ENCODE peak calls at places on chromosome 9, in six cellular contexts. Y, F, S, A, Z and D are unnamed samples.

GRCh38 chr9:113468716-113469448 is 5.4 kb downstream of the RGS3 start:
- ATAC-seq in S (no peak), Y (no peak), F (no peak), Z (no peak), A (no peak), D (no peak)

GRCh38 chr9:85617271-85617670 is 124.5 kb downstream of the AGTPBP1 start:
- ATAC-seq in A (no peak), Z (no peak), S (no peak), F (no peak), Y (no peak), D (no peak)

GRCh38 chr9:76349865-76350264 is 44.4 kb downstream of the RFK start:
- ATAC-seq in F (no peak), S (no peak), Y (no peak), A (no peak), Z (no peak), D (no peak)

GRCh38 chr9:38656896-38657295 is 36.5 kb upstream of the ANKRD18A start:
- ATAC-seq in A (no peak), F (no peak), S (no peak), Y (no peak), Z (no peak), D (no peak)

GRCh38 chr9:113695901-113696300 is 180.2 kb upstream of the ZNF618 start:
- ATAC-seq in Y (no peak), S (no peak), F (no peak), Z (no peak), A (no peak), D (no peak)

GRCh38 chr9:115084709-115085108 is 33.2 kb downstream of the TNC start:
- ATAC-seq in F (no peak), S (no peak), A (no peak), Z (no peak), Y (no peak), D (no peak)

GRCh38 chr9:87099383-87099782 is 152.1 kb upstream of the GAS1 start:
- ATAC-seq in F (no peak), Z (no peak), A (no peak), Y (no peak), S (no peak), D (peak; percentile 71)

GRCh38 chr9:79616971-79617370 is 45.2 kb downstream of the TLE4 start:
- ATAC-seq in S (no peak), A (no peak), F (no peak), Z (no peak), Y (no peak), D (no peak)

GRCh38 chr9:131841765-131842318 is 102.0 kb upstream of the RAPGEF1 start:
- ATAC-seq in S (no peak), F (no peak), Z (no peak), Y (no peak), A (no peak), D (no peak)

GRCh38 chr9:114149765-114150340 is 5.5 kb upstream of the COL27A1 start:
- ATAC-seq in A (no peak), F (no peak), Y (no peak), Z (no peak), S (no peak), D (no peak)

DNA sequence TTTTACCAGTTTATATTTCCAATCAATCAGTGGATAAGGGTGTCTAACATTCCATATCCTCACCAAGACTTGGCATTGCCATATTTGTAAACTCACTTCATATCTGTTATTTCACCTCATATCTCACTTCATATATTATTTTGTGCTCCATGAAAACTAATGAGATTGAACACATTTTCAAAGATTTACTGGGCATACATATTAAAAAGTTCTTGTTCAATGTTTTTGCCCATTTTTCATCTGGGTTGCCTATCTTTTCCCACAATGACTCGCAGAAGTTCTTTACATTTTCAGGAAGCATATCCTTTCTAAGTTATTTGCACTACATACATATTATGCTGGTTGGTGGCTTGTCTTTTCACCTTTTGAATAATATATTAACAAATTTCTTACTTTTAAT is 15.3 kb downstream of the ZNF510 start:
- ATAC-seq in Y (no peak), S (no peak), Z (no peak), F (no peak), A (no peak), D (no peak)
- H3K9me3 ChIP-seq in Y (peaks cover 95% of the 10 kb centered on the region), S (peaks cover 97% of the 10 kb centered on the region), Z (peaks cover 61% of the 10 kb centered on the region), F (peaks cover 99% of the 10 kb centered on the region), A (peaks cover 59% of the 10 kb centered on the region), D (peaks cover 4% of the 10 kb centered on the region)

GRCh38 chr9:93244510-93245436 is 60.8 kb downstream of the WNK2 start:
- ATAC-seq in Z (no peak), S (no peak), Y (no peak), A (no peak), F (no peak), D (no peak)
- TF ChIP-seq EP300 in Z (no peak), S (no peak), Y (no peak), A (no peak), F (no peak), D (no peak)

GRCh38 chr9:33124716-33125378 is 42.3 kb downstream of the B4GALT1 start:
- ATAC-seq in F (no peak), S (no peak), A (no peak), Z (peak; percentile 12), Y (no peak), D (no peak)

GRCh38 chr9:33125441-33125840 is 41.7 kb downstream of the B4GALT1 start:
- ATAC-seq in F (peak; percentile 27), S (no peak), A (no peak), Y (no peak), Z (no peak), D (no peak)

GRCh38 chr9:33124046-33124445 is 43.1 kb downstream of the B4GALT1 start:
- ATAC-seq in Z (no peak), A (no peak), F (no peak), S (no peak), Y (no peak), D (no peak)

GRCh38 chr9:33127881-33128280 is 39.3 kb downstream of the B4GALT1 start:
- ATAC-seq in S (no peak), Y (no peak), F (no peak), A (no peak), Z (no peak), D (no peak)

GRCh38 chr9:33125871-33126822 is 41.0 kb downstream of the B4GALT1 start:
- ATAC-seq in F (peak; percentile 48), Z (peak; percentile 5), Y (no peak), A (peak; percentile 85), S (peak; percentile 43), D (no peak)
- TF ChIP-seq POLR2A in F (no peak), Z (peak; percentile 38), Y (no peak), A (no peak), S (no peak), D (no peak)

GRCh38 chr9:127362829-127363228 is 34.1 kb upstream of the SLC2A8 start:
- ATAC-seq in S (no peak), Z (no peak), Y (no peak), F (no peak), A (no peak), D (no peak)
- H3K9me3 ChIP-seq in S (no peaks in the 10 kb centered on the region), Z (no peaks in the 10 kb centered on the region), Y (no peaks in the 10 kb centered on the region), F (no peaks in the 10 kb centered on the region), A (no peaks in the 10 kb centered on the region), D (no peaks in the 10 kb centered on the region)

DNA sequence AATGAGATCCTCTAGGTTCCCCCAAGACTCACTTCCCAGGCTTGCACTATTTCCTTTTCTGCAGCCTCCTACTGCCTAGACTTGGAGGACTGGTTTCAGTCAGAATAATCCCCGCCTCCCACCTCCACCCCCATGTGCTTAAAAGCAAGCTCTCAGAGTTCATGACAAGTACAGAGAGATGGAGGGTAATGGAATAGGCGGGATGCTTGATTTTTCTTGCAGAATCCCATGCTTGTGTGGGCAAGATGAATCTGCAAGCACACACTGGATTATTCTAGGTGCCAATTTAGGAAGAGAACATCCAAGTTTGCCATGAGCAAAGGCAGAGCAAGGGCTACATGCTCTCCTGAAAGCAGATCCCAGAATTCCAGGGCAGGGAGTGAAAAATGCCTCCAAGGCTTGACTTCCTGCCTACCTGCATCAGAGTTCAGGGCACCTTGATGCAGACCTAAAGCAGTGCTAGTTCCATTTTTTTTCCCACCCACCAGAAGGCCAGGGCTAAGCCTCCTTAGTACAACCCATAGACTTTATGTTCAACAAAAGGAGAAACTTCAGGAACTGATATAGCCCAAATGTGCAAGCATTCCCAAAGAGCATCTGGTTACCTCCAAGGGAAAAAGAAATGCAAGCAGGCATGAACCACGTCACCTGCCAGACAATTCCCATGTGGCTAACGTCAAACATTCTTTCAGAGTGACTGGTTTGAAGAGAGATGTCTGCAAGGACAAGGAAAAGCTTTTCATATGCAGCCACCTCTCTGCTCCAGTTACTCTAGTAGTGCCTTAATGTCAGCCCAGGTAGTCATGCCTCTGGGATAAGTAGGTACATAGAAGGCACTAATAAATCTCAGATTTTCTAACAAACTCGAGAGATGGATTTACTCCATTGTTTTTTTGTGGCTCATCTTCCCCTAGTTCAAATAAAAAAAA is 97.1 kb upstream of the IFNK start:
- ATAC-seq in F (peak; percentile 82), Z (no peak), S (no peak), A (no peak), Y (no peak), D (no peak)
- TF ChIP-seq EP300 in F (no peak), Z (no peak), S (no peak), A (no peak), Y (no peak), D (no peak)

GRCh38 chr9:89878687-89879086 is 273.9 kb downstream of the GADD45G start:
- ATAC-seq in Y (peak; percentile 55), Z (peak; percentile 22), F (no peak), S (peak; percentile 49), A (no peak), D (peak; percentile 60)
- TF ChIP-seq POLR2A in Y (no peak), Z (no peak), F (no peak), S (no peak), A (no peak), D (no peak)

DNA sequence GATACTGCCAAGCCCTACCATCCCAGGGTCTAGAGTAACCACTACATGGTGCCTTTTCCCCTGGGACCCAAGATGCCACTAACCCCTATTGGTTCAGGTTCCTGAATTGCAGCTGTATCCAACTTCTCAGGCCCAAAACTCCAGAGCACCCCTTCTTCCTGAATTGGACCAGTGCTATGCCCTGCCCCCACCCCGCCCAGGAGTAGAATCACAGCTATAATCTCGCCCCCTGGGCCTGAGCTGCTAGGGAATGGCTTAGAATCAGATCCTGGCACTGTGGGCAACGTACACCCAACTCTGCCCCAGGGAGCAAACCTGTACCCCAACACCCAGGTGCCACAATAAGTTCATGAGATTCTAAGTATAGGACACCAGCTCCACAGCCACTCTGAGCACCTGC is 206.3 kb downstream of the CACNA1B start:
- ATAC-seq in A (no peak), Z (no peak), F (no peak), Y (no peak), S (no peak), D (no peak)
- H3K9me3 ChIP-seq in A (peaks cover 1% of the 10 kb centered on the region), Z (no peaks in the 10 kb centered on the region), F (peaks cover 20% of the 10 kb centered on the region), Y (peaks cover 30% of the 10 kb centered on the region), S (no peaks in the 10 kb centered on the region), D (peaks cover 37% of the 10 kb centered on the region)

GRCh38 chr9:137277329-137278041 is at the start of gene TOR4A:
- ATAC-seq in S (peak; percentile 88), Y (peak; percentile 87), F (peak; percentile 79), A (peak; percentile 93), Z (peak; percentile 89), D (peak; percentile 83)
- TF ChIP-seq EP300 in S (peak; percentile 67), Y (peak; percentile 39), F (no peak), A (peak; percentile 47), Z (no peak), D (no peak)

DNA sequence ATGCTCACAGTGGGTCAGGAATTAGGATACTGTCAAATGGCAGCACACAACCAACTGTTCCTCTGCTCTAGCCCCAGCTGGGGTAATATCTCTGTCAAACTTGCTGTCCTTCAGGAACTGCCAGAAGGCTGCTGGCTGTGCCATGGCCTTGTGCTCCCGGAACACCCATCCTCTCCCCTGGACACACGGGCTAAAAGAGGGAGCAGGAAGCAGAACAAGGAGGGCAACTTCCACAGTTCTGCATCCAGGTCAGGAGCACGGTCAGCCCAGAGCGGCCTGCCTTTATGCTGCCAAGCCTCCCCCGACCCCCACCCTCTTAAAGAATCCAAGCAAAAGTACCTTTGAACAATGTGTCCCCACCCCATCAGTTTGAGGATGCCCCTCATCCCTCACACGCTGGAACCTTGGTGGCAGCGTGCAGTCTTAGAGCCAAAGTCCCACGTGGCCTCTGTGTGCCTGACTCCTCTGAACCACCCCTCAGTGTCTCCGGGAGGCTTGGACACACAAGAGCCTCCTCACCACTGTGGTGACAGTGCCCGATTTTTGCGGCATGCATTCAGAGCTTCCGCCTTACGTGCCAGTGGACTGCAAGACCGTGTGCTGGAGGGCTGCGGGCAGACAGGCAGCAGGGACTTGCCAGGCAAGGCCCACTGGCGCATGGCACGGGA is 60.7 kb downstream of the PSMB7 start:
- ATAC-seq in Y (no peak), A (no peak), S (no peak), F (no peak), Z (no peak), D (no peak)
- TF ChIP-seq POLR2A in Y (no peak), A (no peak), S (no peak), F (no peak), Z (peak; percentile 87), D (no peak)